ENCODE peak calls at places on chromosomes 2 and 18, in ten cellular contexts. T, W, R, E, V, Q, O, F, I and B are unnamed samples.

GRCh38 chr2:182132605-182133004 is 147.0 kb downstream of the PPP1R1C start:
- DNase-seq in O (no peak), Q (no peak), T (no peak), V (no peak), R (no peak), E (no peak), I (no peak), F (no peak), W (peak; percentile 41), B (peak; percentile 62)

GRCh38 chr2:1721706-1722483 is 22.4 kb downstream of the PXDN start:
- DNase-seq in T (no peak), O (no peak), V (peak; percentile 18), I (no peak), E (no peak), R (no peak), F (no peak), Q (peak; percentile 99), W (no peak), B (no peak)

GRCh38 chr2:3642521-3643215 is 15.3 kb upstream of the ALLC start:
- DNase-seq in T (no peak), O (no peak), R (no peak), V (no peak), W (no peak), E (no peak), I (no peak), Q (no peak), F (no peak), B (no peak)

GRCh38 chr2:45683292-45683691 is 31.8 kb downstream of the PRKCE start:
- DNase-seq in O (no peak), W (no peak), F (no peak), I (no peak), R (no peak), T (no peak), V (no peak), E (no peak), Q (no peak), B (no peak)

GRCh38 chr2:191811807-191812602 is 34.9 kb downstream of the CAVIN2 start:
- DNase-seq in T (peak; percentile 63), W (peak; percentile 79), R (peak; percentile 48), Q (peak; percentile 62), F (peak; percentile 54), O (peak; percentile 43), V (peak; percentile 60), E (peak; percentile 1), I (peak; percentile 17), B (peak; percentile 86)

GRCh38 chr18:10234912-10235439 is 219.5 kb upstream of the APCDD1 start:
- DNase-seq in R (peak; percentile 50), I (no peak), F (no peak), Q (peak; percentile 42), V (peak; percentile 69), W (no peak), O (peak; percentile 58), T (no peak), E (no peak), B (no peak)

GRCh38 chr2:164913640-164914346 is 41.5 kb downstream of the SLC38A11 start:
- DNase-seq in O (no peak), W (peak; percentile 74), Q (peak; percentile 58), R (no peak), T (peak; percentile 20), F (no peak), I (no peak), E (no peak), V (no peak), B (peak; percentile 84)

GRCh38 chr2:20599001-20599600 is 51.8 kb downstream of the HS1BP3 start:
- DNase-seq in R (no peak), O (no peak), Q (no peak), T (peak; percentile 46), I (no peak), W (no peak), F (peak; percentile 53), E (no peak), V (peak; percentile 51), B (no peak)

GRCh38 chr18:59631583-59632181 is 65.5 kb downstream of the CCBE1 start:
- DNase-seq in I (no peak), F (no peak), E (no peak), T (no peak), O (no peak), R (no peak), Q (peak; percentile 27), V (no peak), W (peak; percentile 11), B (peak; percentile 26)

GRCh38 chr18:74510770-74511095 is 14.6 kb downstream of the CNDP2 start:
- DNase-seq in V (no peak), E (no peak), W (no peak), O (no peak), T (no peak), F (no peak), Q (no peak), R (no peak), I (no peak), B (no peak)

GRCh38 chr2:866009-866680 is 84.5 kb upstream of the SNTG2 start:
- DNase-seq in F (no peak), E (no peak), I (no peak), T (no peak), Q (no peak), V (no peak), W (no peak), O (no peak), R (no peak), B (no peak)

GRCh38 chr18:48530399-48531081 is 8.3 kb upstream of the CTIF start:
- DNase-seq in Q (no peak), F (no peak), I (no peak), E (no peak), W (no peak), V (no peak), T (no peak), O (no peak), R (no peak), B (no peak)

GRCh38 chr2:179376881-179377280 is 112.2 kb upstream of the SESTD1 start:
- DNase-seq in V (no peak), Q (no peak), W (no peak), O (no peak), E (no peak), T (no peak), R (no peak), F (no peak), I (no peak), B (no peak)

GRCh38 chr2:60267122-60267521 is 286.3 kb downstream of the BCL11A start:
- DNase-seq in T (no peak), I (no peak), Q (no peak), E (no peak), R (no peak), W (no peak), O (no peak), V (no peak), F (no peak), B (no peak)

GRCh38 chr2:30663806-30664205 is 143.4 kb downstream of the CAPN13 start:
- DNase-seq in O (no peak), V (no peak), E (no peak), R (no peak), W (no peak), Q (no peak), T (no peak), I (no peak), F (no peak), B (no peak)

GRCh38 chr2:167196461-167197252 is 308.4 kb downstream of the XIRP2 start:
- DNase-seq in T (peak; percentile 32), E (no peak), F (peak; percentile 3), R (no peak), I (no peak), V (no peak), W (peak; percentile 13), Q (peak; percentile 37), O (peak; percentile 49), B (peak; percentile 81)

GRCh38 chr2:212180684-212181083 is 357.9 kb downstream of the ERBB4 start:
- DNase-seq in F (no peak), Q (no peak), W (no peak), I (no peak), T (no peak), E (no peak), V (no peak), R (no peak), O (no peak), B (no peak)

GRCh38 chr2:221965806-221966205 is 333.0 kb downstream of the PAX3 start:
- DNase-seq in T (no peak), I (no peak), R (no peak), V (no peak), E (no peak), W (no peak), Q (no peak), O (no peak), F (no peak), B (no peak)